ENCODE peak calls at places on chromosomes 1 and 21, in ten cellular contexts. D is A549, Y is NB4, Q is HepG2, U is H1, J is K562, I is SK-N-SH, S is HCT116, V is endothelial cell of umbilical vein, F is GM12878. K is an unnamed sample.
A peak's percentile ranks its signal among the peaks of the same experiment; 100 is the strongest.

GRCh38 chr1:236060286-236060685 is 4.6 kb downstream of the NID1 start:
- DNase-seq in D (no peak), Y (no peak), Q (no peak), U (no peak), J (no peak), I (no peak), S (no peak), V (no peak), F (no peak), K (no peak)

GRCh38 chr1:111857251-111857651 is 101.5 kb downstream of the DDX20 start:
- DNase-seq in D (no peak), Y (no peak), Q (no peak), U (no peak), J (no peak), I (no peak), S (no peak), V (no peak), F (no peak), K (no peak)

GRCh38 chr1:200972985-200973742 is 50.4 kb downstream of the KIF21B start:
- DNase-seq in D (no peak), Y (no peak), Q (no peak), U (no peak), J (no peak), I (no peak), S (no peak), V (no peak), F (no peak), K (no peak)

GRCh38 chr1:86991549-86992186 is 77.2 kb downstream of the HS2ST1 start:
- DNase-seq in D (no peak), Y (no peak), Q (no peak), U (no peak), J (peak; percentile 28), I (no peak), S (no peak), V (no peak), F (no peak), K (peak; percentile 30)

GRCh38 chr1:202684716-202685115 is 25.5 kb downstream of the SYT2 start:
- DNase-seq in D (no peak), Y (no peak), Q (no peak), U (no peak), J (no peak), I (no peak), S (no peak), V (no peak), F (no peak), K (no peak)

GRCh38 chr1:209063816-209064664 is 519.5 kb upstream of the CAMK1G start:
- DNase-seq in D (no peak), Y (peak; percentile 12), Q (no peak), U (no peak), J (no peak), I (peak; percentile 32), S (no peak), V (no peak), F (no peak), K (no peak)

GRCh38 chr1:93773049-93773838 is 91.6 kb upstream of the BCAR3 start:
- DNase-seq in D (no peak), Y (no peak), Q (no peak), U (no peak), J (no peak), I (no peak), S (no peak), V (no peak), F (no peak), K (no peak)

GRCh38 chr21:43274022-43274945 is 105.5 kb downstream of the CRYAA start:
- DNase-seq in D (no peak), Y (no peak), Q (no peak), U (no peak), J (no peak), I (no peak), S (no peak), V (no peak), F (no peak), K (no peak)

GRCh38 chr1:201461783-201462441 is 7.1 kb downstream of the PHLDA3 start:
- DNase-seq in D (peak; percentile 91), Y (peak; percentile 71), Q (peak; percentile 56), U (no peak), J (peak; percentile 87), I (no peak), S (peak; percentile 68), V (peak; percentile 61), F (no peak), K (no peak)

GRCh38 chr1:234320549-234320948 is 52.7 kb upstream of the COA6 start:
- DNase-seq in D (no peak), Y (no peak), Q (peak; percentile 13), U (no peak), J (no peak), I (no peak), S (no peak), V (no peak), F (no peak), K (no peak)

GRCh38 chr1:20194224-20194623 is 7.9 kb upstream of the PLA2G2C start:
- DNase-seq in D (no peak), Y (no peak), Q (no peak), U (no peak), J (no peak), I (no peak), S (no peak), V (no peak), F (no peak), K (no peak)

GRCh38 chr1:171220551-171221175 is 27.6 kb upstream of the FMO1 start:
- DNase-seq in D (no peak), Y (no peak), Q (no peak), U (peak; percentile 67), J (no peak), I (no peak), S (no peak), V (no peak), F (no peak), K (peak; percentile 69)

GRCh38 chr1:31723828-31724359 is 20.1 kb upstream of the COL16A1 start:
- DNase-seq in D (peak; percentile 33), Y (peak; percentile 64), Q (peak; percentile 57), U (peak; percentile 94), J (peak; percentile 83), I (no peak), S (no peak), V (peak; percentile 62), F (no peak), K (peak; percentile 94)

GRCh38 chr1:30745156-30745833 is 12.3 kb downstream of the LAPTM5 start:
- DNase-seq in D (no peak), Y (no peak), Q (peak; percentile 56), U (no peak), J (no peak), I (no peak), S (no peak), V (no peak), F (no peak), K (no peak)

GRCh38 chr1:180643693-180644092 is 11.9 kb downstream of the XPR1 start:
- DNase-seq in D (no peak), Y (no peak), Q (no peak), U (no peak), J (no peak), I (no peak), S (no peak), V (no peak), F (no peak), K (no peak)
- TF ChIP-seq MAX in D (no peak), Y (no peak), Q (no peak), U (no peak), J (no peak), I (no peak), S (no peak), V (no peak), F (no peak), K (no peak)

DNA sequence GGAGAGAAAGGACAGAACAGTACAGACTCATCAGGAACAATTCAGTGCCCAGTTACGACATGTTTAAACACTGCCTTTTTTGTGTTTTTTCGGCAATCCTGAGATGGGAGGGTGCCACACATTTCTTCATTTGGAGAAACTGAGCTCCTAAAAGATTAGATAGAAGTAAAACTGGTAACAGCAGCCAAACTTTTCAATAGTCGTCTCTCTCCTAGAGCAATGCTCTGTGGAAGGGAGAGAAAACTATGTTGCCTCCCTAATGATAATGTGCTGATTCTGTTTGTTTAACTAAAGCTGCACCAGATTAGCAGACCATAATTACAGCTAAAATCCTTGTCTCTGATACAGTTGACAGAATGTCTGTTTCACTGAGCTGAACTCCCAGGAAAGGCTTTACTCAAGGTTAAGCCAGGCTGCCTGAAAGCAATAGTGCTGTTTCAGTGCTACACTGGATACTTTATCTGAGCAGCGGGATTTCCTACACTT is 76.2 kb upstream of the CXADR start:
- DNase-seq in D (no peak), Y (no peak), Q (peak; percentile 68), U (no peak), J (no peak), I (peak; percentile 27), S (no peak), V (no peak), F (no peak), K (no peak)
- TF ChIP-seq MAX in D (no peak), Y (no peak), Q (no peak), U (no peak), J (no peak), I (no peak), S (no peak), V (no peak), F (no peak), K (no peak)

GRCh38 chr1:218421531-218421930 is 76.4 kb downstream of the TGFB2 start:
- DNase-seq in D (no peak), Y (no peak), Q (no peak), U (no peak), J (no peak), I (no peak), S (no peak), V (no peak), F (no peak), K (no peak)

GRCh38 chr1:218426343-218426657 is 81.2 kb downstream of the TGFB2 start:
- DNase-seq in D (peak; percentile 43), Y (no peak), Q (peak; percentile 95), U (no peak), J (no peak), I (no peak), S (no peak), V (no peak), F (no peak), K (no peak)

GRCh38 chr1:218424528-218424927 is 79.4 kb downstream of the TGFB2 start:
- DNase-seq in D (no peak), Y (no peak), Q (no peak), U (no peak), J (no peak), I (no peak), S (no peak), V (no peak), F (no peak), K (no peak)

GRCh38 chr1:218429301-218429700 is 84.2 kb downstream of the TGFB2 start:
- DNase-seq in D (no peak), Y (no peak), Q (no peak), U (no peak), J (no peak), I (no peak), S (no peak), V (no peak), F (no peak), K (no peak)

GRCh38 chr1:218425647-218426342 is 80.7 kb downstream of the TGFB2 start:
- DNase-seq in D (peak; percentile 35), Y (no peak), Q (peak; percentile 72), U (no peak), J (no peak), I (no peak), S (no peak), V (no peak), F (no peak), K (no peak)
- TF ChIP-seq MAX in D (peak; percentile 48), Y (no peak), Q (no peak), U (no peak), J (no peak), I (no peak), S (no peak), V (no peak), F (no peak), K (no peak)

GRCh38 chr1:163147019-163147418 is 55.7 kb downstream of the RGS5 start:
- DNase-seq in D (no peak), Y (no peak), Q (no peak), U (no peak), J (no peak), I (peak; percentile 47), S (no peak), V (peak; percentile 90), F (no peak), K (no peak)
- TF ChIP-seq MAX in D (no peak), Y (no peak), Q (no peak), U (no peak), J (no peak), I (no peak), S (no peak), V (no peak), F (no peak), K (no peak)

K was measured in WTC11.